ENCODE peak calls at places on chromosomes 2 and 18, in six cellular contexts. Z is AG20443, M is AML-193, H is LHCN-M2, O is Calu3, R is endothelial cell. U is an unnamed sample.

GRCh38 chr2:196230460-196230859 is 59.1 kb upstream of the STK17B start:
- DNase-seq in H (no peak), Z (no peak), R (no peak), M (no peak), O (no peak), U (no peak)

GRCh38 chr18:63762518-63762917 is 12.7 kb upstream of the SERPINB7 start:
- DNase-seq in R (no peak), H (peak), O (no peak), M (no peak), Z (peak), U (no peak)

GRCh38 chr2:209368924-209369323 is 54.9 kb upstream of the MAP2 start:
- DNase-seq in O (peak), R (no peak), H (peak), M (no peak), Z (peak), U (no peak)

GRCh38 chr2:232871835-232872736 is 2.0 kb downstream of the SNORC start:
- DNase-seq in H (no peak), Z (no peak), O (no peak), M (no peak), R (no peak), U (no peak)

GRCh38 chr2:215434447-215435260 is 1.2 kb downstream of the FN1 start:
- DNase-seq in H (no peak), Z (no peak), R (no peak), O (no peak), M (no peak), U (no peak)

GRCh38 chr2:239225921-239226561 is 174.8 kb downstream of the HDAC4 start:
- DNase-seq in O (no peak), M (no peak), Z (peak), H (peak), R (no peak), U (no peak)

GRCh38 chr18:12424252-12424651 is 16.5 kb downstream of the PRELID3A start:
- DNase-seq in H (no peak), M (no peak), Z (no peak), R (no peak), O (no peak), U (no peak)

GRCh38 chr2:230956827-230957755 is 32.0 kb upstream of the GPR55 start:
- DNase-seq in O (peak), R (peak), M (no peak), H (peak), Z (peak), U (peak)

GRCh38 chr2:64979744-64980143 is 9.5 kb upstream of the SLC1A4 start:
- DNase-seq in H (peak), R (no peak), O (no peak), Z (no peak), M (no peak), U (no peak)

GRCh38 chr2:145846986-145847385 is 1327.1 kb upstream of the ZEB2 start:
- DNase-seq in H (peak), Z (no peak), M (no peak), R (no peak), O (no peak), U (no peak)

GRCh38 chr2:106232633-106233032 is 38.5 kb upstream of the UXS1 start:
- DNase-seq in O (no peak), H (no peak), M (no peak), Z (no peak), R (no peak), U (no peak)

GRCh38 chr2:7766302-7766701 is 849.1 kb downstream of the RNF144A start:
- DNase-seq in O (no peak), R (no peak), Z (no peak), M (no peak), H (no peak), U (no peak)

GRCh38 chr2:8682719-8683667 is 1.1 kb downstream of the ID2 start:
- DNase-seq in O (peak), R (no peak), M (peak), H (peak), Z (no peak), U (no peak)

GRCh38 chr2:85057236-85057635 is 76.0 kb upstream of the TCF7L1 start:
- DNase-seq in H (no peak), Z (no peak), M (no peak), O (no peak), R (no peak), U (no peak)

GRCh38 chr18:10381951-10382350 is 72.5 kb upstream of the APCDD1 start:
- DNase-seq in H (peak), O (no peak), R (no peak), Z (no peak), M (no peak), U (no peak)

GRCh38 chr2:5877360-5877759 is 185.2 kb downstream of the SOX11 start:
- DNase-seq in R (no peak), Z (no peak), H (no peak), M (no peak), O (no peak), U (no peak)

GRCh38 chr2:240247868-240248820 is 107.7 kb upstream of the OTOS start:
- DNase-seq in M (no peak), H (no peak), O (no peak), R (no peak), Z (peak), U (no peak)

GRCh38 chr2:84815146-84815545 is 65.7 kb downstream of the TRABD2A start:
- DNase-seq in H (peak), M (no peak), O (no peak), Z (peak), R (no peak), U (no peak)

GRCh38 chr2:168424112-168424951 is 31.7 kb upstream of the CERS6 start:
- DNase-seq in R (no peak), O (no peak), M (no peak), H (peak), Z (no peak), U (no peak)

GRCh38 chr18:22163432-22163831 is 6.0 kb upstream of the GATA6 start:
- DNase-seq in R (no peak), Z (peak), O (no peak), M (no peak), H (no peak), U (no peak)

GRCh38 chr2:45330617-45331016 is 280.4 kb downstream of the SRBD1 start:
- DNase-seq in R (no peak), O (no peak), Z (peak), H (peak), M (no peak), U (no peak)

GRCh38 chr18:39344487-39344886 is 1778.9 kb upstream of the CELF4 start:
- DNase-seq in H (no peak), M (no peak), R (no peak), O (no peak), Z (no peak), U (no peak)

GRCh38 chr18:74775239-74775638 is 177.6 kb downstream of the ZNF407 start:
- DNase-seq in R (no peak), H (peak), M (no peak), O (no peak), Z (no peak), U (no peak)

GRCh38 chr2:58072102-58072501 is 25.5 kb downstream of the VRK2 start:
- DNase-seq in H (no peak), O (no peak), M (no peak), R (no peak), Z (no peak), U (no peak)

U was measured in iPS DF 19.7.